ENCODE peak calls at places on chromosomes 4 and X, in four cellular contexts. U, C, E and M are unnamed samples.

GRCh38 chrX:129599499-129599898 is 55.3 kb downstream of the APLN start:
- DNase-seq in C (no peak), U (no peak), E (peak), M (no peak)

GRCh38 chr4:184932343-184932742 is 85.9 kb upstream of the HELT start:
- DNase-seq in U (no peak), C (no peak), E (no peak), M (peak)

GRCh38 chr4:182339246-182339645 is 96.0 kb downstream of the TENM3 start:
- DNase-seq in C (no peak), U (no peak), E (no peak), M (no peak)

GRCh38 chrX:133335027-133335426 is 80.3 kb downstream of the GPC4 start:
- DNase-seq in U (no peak), E (peak), C (peak), M (no peak)

GRCh38 chr4:140567722-140568121 is 1.0 kb downstream of the UCP1 start:
- DNase-seq in E (no peak), U (no peak), C (no peak), M (no peak)

GRCh38 chrX:9604111-9604907 is 139.5 kb downstream of the TBL1X start:
- DNase-seq in C (peak), U (no peak), E (no peak), M (no peak)

GRCh38 chr4:56937262-56937661 is 29.6 kb downstream of the REST start:
- DNase-seq in E (peak), C (peak), U (no peak), M (no peak)

GRCh38 chr4:140223056-140223810 is 69.2 kb upstream of the MAML3 start:
- DNase-seq in C (peak), E (no peak), U (no peak), M (no peak)

GRCh38 chrX:110318664-110318968 is 731 bp upstream of the AMMECR1 start:
- DNase-seq in E (no peak), U (no peak), C (no peak), M (no peak)

GRCh38 chr4:8176547-8177399 is 18.2 kb upstream of the ABLIM2 start:
- DNase-seq in E (peak), C (peak), U (peak), M (no peak)

GRCh38 chr4:140717313-140717712 is 38.9 kb downstream of the TBC1D9 start:
- DNase-seq in E (no peak), C (no peak), U (no peak), M (no peak)

GRCh38 chr4:109065006-109065405 is 237.5 kb downstream of the COL25A1 start:
- DNase-seq in C (no peak), E (no peak), U (no peak), M (no peak)

GRCh38 chr4:105399535-105400161 is 74.2 kb downstream of the PPA2 start:
- DNase-seq in E (peak), U (no peak), C (peak), M (no peak)

GRCh38 chrX:12657433-12657832 is 133.8 kb upstream of the PRPS2 start:
- DNase-seq in C (no peak), U (no peak), E (no peak), M (no peak)

GRCh38 chrX:140433582-140433981 is 71.3 kb downstream of the SOX3 start:
- DNase-seq in E (no peak), U (no peak), C (no peak), M (no peak)

GRCh38 chr4:8352368-8353157 is 83.0 kb downstream of the HTRA3 start:
- DNase-seq in C (no peak), U (peak), E (no peak), M (no peak)

GRCh38 chr4:56804551-56804950 is 16.9 kb downstream of the SPINK2 start:
- DNase-seq in C (peak), U (no peak), E (peak), M (no peak)

GRCh38 chr4:2180410-2180809 is 61.5 kb downstream of the HAUS3 start:
- DNase-seq in C (no peak), U (no peak), E (no peak), M (no peak)

GRCh38 chr4:2178986-2179385 is 62.9 kb downstream of the HAUS3 start:
- DNase-seq in C (no peak), E (no peak), U (no peak), M (no peak)

GRCh38 chr4:2179717-2180116 is 62.2 kb downstream of the HAUS3 start:
- DNase-seq in C (no peak), U (no peak), E (no peak), M (no peak)

GRCh38 chr4:2175990-2176698 is 65.8 kb downstream of the HAUS3 start:
- DNase-seq in U (no peak), C (no peak), E (no peak), M (no peak)

DNA sequence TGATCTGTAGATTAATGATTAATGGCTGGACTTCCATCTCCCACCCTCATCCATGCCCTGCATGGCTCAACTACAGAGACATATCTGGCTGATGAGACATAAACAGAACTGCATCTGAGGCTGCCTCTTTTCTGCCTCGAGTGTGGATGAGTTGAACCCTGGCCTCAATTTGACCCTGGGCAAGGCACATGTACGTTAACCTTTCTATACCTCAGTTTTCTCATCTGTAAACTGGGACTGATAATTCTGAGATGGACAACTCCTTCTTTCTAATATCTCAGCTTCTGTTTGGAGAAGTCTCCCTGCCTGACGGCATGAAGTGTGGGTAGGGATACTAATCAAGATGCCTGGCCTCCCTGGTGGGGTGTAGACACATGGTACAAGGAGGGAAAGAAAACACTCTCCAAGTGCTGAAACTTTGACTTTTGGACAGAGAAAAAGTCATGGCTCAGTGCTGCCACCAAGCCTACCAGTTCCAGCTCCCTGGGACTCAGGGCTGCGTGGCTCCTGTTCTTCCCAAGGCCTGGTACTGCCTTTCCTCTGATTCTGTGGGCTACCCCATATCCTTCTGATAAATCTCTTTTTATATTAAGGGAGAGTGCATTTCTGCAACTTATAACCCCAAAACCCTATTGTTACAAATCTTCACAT is 64.4 kb downstream of the HAUS3 start:
- DNase-seq in E (no peak), U (no peak), C (no peak), M (no peak)
- TF ChIP-seq CTCF in E (peak), U (no peak), C (no peak), M (peak)

DNA sequence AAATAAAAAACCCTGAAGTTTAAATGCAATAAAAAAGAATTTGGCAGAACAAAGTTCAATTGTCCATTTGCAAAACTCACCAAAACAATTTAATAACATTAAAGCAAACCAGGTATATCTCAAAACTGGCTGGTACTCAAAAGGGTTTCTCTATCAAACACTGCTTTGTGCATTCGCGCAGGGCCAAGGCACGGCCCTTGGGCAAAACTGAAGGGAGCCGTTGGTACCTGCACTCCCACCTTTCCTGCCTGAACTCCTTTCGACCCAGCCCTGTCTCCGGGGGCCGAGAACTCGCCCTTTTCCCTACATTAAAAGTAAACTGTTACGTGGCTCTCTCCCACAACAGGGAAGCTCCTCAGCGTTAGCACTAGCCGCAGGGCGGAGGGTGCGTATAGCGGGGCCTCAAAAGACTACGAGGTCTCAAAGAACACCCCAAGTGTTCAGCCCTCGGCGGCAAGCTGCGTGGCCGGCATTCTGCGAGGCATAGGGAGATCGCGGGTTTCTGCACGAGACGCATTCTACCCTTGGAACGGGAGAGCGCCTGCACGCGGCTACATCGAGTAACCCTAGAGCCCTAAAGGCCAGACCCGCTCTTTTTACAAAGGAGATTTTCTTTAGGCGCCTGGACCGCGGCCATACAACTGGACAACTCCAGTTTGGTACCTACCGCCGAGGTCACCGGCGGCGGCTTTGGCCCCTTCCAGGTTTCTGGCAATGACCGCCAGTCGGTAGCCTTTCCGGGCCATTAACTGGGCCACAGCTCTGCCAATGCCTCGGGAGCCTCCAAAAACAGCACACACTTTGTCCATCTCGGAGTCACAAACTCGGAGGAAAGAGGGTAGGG is 552 bp downstream of the CBR4 start:
- DNase-seq in U (peak), C (peak), E (peak), M (no peak)
- TF ChIP-seq CTCF in U (no peak), C (no peak), E (peak), M (no peak)

DNA sequence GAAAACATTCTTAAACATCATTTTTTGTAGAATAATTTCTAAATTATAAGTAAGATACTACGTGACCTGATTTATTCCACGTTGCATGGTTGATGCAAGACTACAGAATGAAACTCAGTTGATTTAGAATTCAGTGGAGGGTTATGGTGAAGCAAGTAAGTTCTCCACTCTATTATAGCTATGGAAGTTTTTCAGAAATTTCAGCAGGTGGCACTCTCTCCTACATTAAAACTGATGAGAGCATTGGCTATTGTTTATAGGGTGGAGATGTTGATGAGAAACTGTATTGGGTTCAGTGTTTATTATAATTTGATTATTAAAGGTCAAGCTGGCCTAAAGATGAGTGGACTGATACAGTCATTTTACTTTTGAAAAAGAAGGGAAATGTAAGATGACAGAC is 88.0 kb downstream of the FNIP2 start:
- DNase-seq in C (peak), E (peak), U (no peak), M (no peak)
- TF ChIP-seq CTCF in C (peak), E (peak), U (peak), M (peak)

GRCh38 chr4:156293657-156294297 is 340.1 kb upstream of the CTSO start:
- DNase-seq in E (peak), C (peak), U (no peak), M (no peak)

GRCh38 chr4:156295676-156296075 is 342.0 kb upstream of the CTSO start:
- DNase-seq in U (no peak), E (no peak), C (peak), M (no peak)

GRCh38 chr4:156291317-156291716 is 337.7 kb upstream of the CTSO start:
- DNase-seq in E (peak), U (no peak), C (peak), M (no peak)

GRCh38 chr4:156298230-156298629 is 344.6 kb upstream of the CTSO start:
- DNase-seq in E (peak), C (peak), U (no peak), M (no peak)

DNA sequence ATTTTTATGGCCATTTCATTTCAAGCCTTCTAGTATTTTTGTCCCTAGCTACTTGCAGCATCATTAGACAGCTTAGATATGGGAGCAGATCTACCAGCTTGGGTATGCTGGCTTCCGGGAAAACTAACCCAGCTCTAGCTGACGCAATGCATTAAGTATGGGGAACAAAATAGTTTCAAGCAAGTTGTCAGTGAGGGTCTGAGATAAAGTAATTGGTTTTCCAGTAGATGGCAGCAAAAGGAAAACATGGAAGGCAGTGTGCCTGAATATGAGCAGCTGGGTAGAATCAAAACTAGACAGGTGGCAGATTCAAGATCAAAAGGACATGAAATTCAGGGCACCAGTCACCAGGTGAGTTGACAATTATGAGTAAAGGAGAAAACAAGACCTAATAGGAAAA is 340.9 kb upstream of the CTSO start:
- DNase-seq in E (peak), C (peak), U (no peak), M (no peak)
- TF ChIP-seq CTCF in E (peak), C (peak), U (no peak), M (peak)